ENCODE peak calls at places on chromosomes 6 and 20, in six cellular contexts. Q is HCT116, N is GM23248, J is PC-9, M is hepatocyte, B is GM23338. O is an unnamed sample. For H3K4me1 and H3K9me2, the result is how much of the 10 kb centered on the place peaks cover.

GRCh38 chr6:98325366-98325765 is 509.0 kb upstream of the POU3F2 start:
- DNase-seq in Q (no peak), B (no peak), N (no peak), J (no peak), M (no peak), O (no peak)

GRCh38 chr20:51287628-51288413 is 254.7 kb downstream of the NFATC2 start:
- DNase-seq in M (no peak), J (no peak), N (no peak), Q (no peak), B (no peak), O (no peak)

GRCh38 chr6:34151321-34152041 is 5.6 kb upstream of the GRM4 start:
- DNase-seq in M (peak), J (no peak), Q (no peak), B (peak), N (no peak), O (no peak)

GRCh38 chr6:150928882-150929281 is 63.4 kb downstream of the MTHFD1L start:
- DNase-seq in Q (no peak), N (no peak), B (peak), M (no peak), J (no peak), O (no peak)

GRCh38 chr6:37232430-37233017 is 25.0 kb upstream of the TBC1D22B start:
- DNase-seq in B (no peak), Q (no peak), J (no peak), N (no peak), M (no peak), O (no peak)

GRCh38 chr6:42898891-42899361 is 16.9 kb upstream of the PTCRA start:
- DNase-seq in M (peak), B (peak), Q (peak), N (peak), J (peak), O (peak)

GRCh38 chr6:52013035-52013434 is 74.4 kb downstream of the PKHD1 start:
- DNase-seq in J (no peak), N (peak), Q (no peak), M (no peak), B (no peak), O (no peak)

GRCh38 chr6:33714385-33715040 is 3.0 kb upstream of the UQCC2 start:
- DNase-seq in B (no peak), M (no peak), Q (no peak), N (no peak), J (no peak), O (peak)

GRCh38 chr20:53961527-53961926 is 108.9 kb downstream of the BCAS1 start:
- DNase-seq in M (no peak), B (peak), N (no peak), J (no peak), Q (no peak), O (no peak)

GRCh38 chr6:17091122-17091521 is 10.7 kb upstream of the STMND1 start:
- DNase-seq in B (peak), Q (no peak), J (no peak), M (no peak), N (peak), O (no peak)

GRCh38 chr20:17660667-17661066 is 21.4 kb downstream of the RRBP1 start:
- DNase-seq in M (no peak), B (no peak), J (no peak), Q (no peak), N (no peak), O (no peak)

GRCh38 chr6:90233994-90234393 is 62.6 kb downstream of the BACH2 start:
- DNase-seq in M (no peak), Q (no peak), J (no peak), N (no peak), B (no peak), O (no peak)

GRCh38 chr6:90249458-90249857 is 47.2 kb downstream of the BACH2 start:
- DNase-seq in N (no peak), B (no peak), J (no peak), Q (no peak), M (no peak), O (no peak)

GRCh38 chr6:144683216-144684070 is 398.3 kb downstream of the UTRN start:
- DNase-seq in N (peak), B (no peak), M (no peak), Q (no peak), J (no peak), O (no peak)

GRCh38 chr6:54621285-54621684 is 225.3 kb upstream of the FAM83B start:
- DNase-seq in M (no peak), B (peak), Q (peak), N (peak), J (peak), O (peak)

GRCh38 chr6:340181-340955 is 48.1 kb downstream of the DUSP22 start:
- DNase-seq in N (no peak), B (no peak), Q (no peak), J (no peak), M (no peak), O (no peak)

GRCh38 chr6:15077006-15077405 is 168.9 kb upstream of the JARID2 start:
- DNase-seq in J (no peak), N (peak), Q (no peak), M (no peak), B (no peak), O (no peak)

GRCh38 chr6:39794231-39794630 is 2.1 kb downstream of the DAAM2 start:
- DNase-seq in J (no peak), M (no peak), N (no peak), Q (no peak), B (no peak), O (no peak)

GRCh38 chr6:164266851-164267250 is 852.3 kb downstream of the QKI start:
- DNase-seq in N (no peak), Q (no peak), B (no peak), M (no peak), J (no peak), O (no peak)

GRCh38 chr6:40627316-40627715 is 40.2 kb upstream of the LRFN2 start:
- DNase-seq in N (peak), B (no peak), Q (no peak), M (no peak), J (no peak), O (no peak)

GRCh38 chr6:11043552-11043960 is 549 bp downstream of the ELOVL2 start:
- DNase-seq in M (peak), Q (no peak), B (peak), J (no peak), N (peak), O (no peak)

GRCh38 chr6:168194732-168195565 is 115.9 kb upstream of the FRMD1 start:
- DNase-seq in N (no peak), J (no peak), Q (no peak), B (no peak), M (no peak), O (no peak)

GRCh38 chr6:70551566-70551965 is 15.2 kb upstream of the SDHAF4 start:
- DNase-seq in J (no peak), M (no peak), Q (no peak), B (no peak), N (no peak), O (no peak)

GRCh38 chr6:2536451-2536850 is 214.3 kb downstream of the MYLK4 start:
- DNase-seq in Q (no peak), J (no peak), M (no peak), B (no peak), N (no peak), O (no peak)

GRCh38 chr6:3230275-3231212 is 3.1 kb upstream of the TUBB2B start:
- DNase-seq in B (peak), M (peak), J (no peak), N (peak), Q (no peak), O (no peak)

GRCh38 chr6:72941751-72942150 is 283.5 kb downstream of the KHDC1L start:
- DNase-seq in J (no peak), B (no peak), Q (no peak), N (no peak), M (no peak), O (no peak)

GRCh38 chr6:133128191-133128590 is 113.0 kb upstream of the EYA4 start:
- DNase-seq in B (no peak), N (peak), J (no peak), Q (no peak), M (no peak), O (no peak)

GRCh38 chr20:57164872-57165271 is 101.6 kb downstream of the BMP7 start:
- DNase-seq in Q (no peak), B (no peak), N (no peak), M (no peak), J (no peak), O (no peak)

GRCh38 chr6:107173779-107174178 is 58.5 kb upstream of the BEND3 start:
- DNase-seq in N (peak), M (no peak), Q (no peak), B (no peak), J (no peak), O (no peak)

GRCh38 chr20:48170625-48171024 is 385.3 kb upstream of the SULF2 start:
- DNase-seq in N (no peak), Q (no peak), J (no peak), M (no peak), B (no peak), O (no peak)

GRCh38 chr20:48824830-48825550 is 2.8 kb downstream of the PREX1 start:
- DNase-seq in N (no peak), Q (no peak), J (no peak), B (no peak), M (no peak), O (no peak)

GRCh38 chr6:41200296-41200900 is 551 bp downstream of the TREML2 start:
- DNase-seq in Q (no peak), N (peak), B (peak), J (no peak), M (no peak), O (no peak)

GRCh38 chr6:167855825-167856425 is 29.2 kb downstream of the AFDN start:
- DNase-seq in J (no peak), M (peak), N (peak), B (no peak), Q (peak), O (no peak)

GRCh38 chr6:8075185-8075584 is 11.0 kb upstream of the BLOC1S5 start:
- DNase-seq in N (no peak), J (no peak), B (no peak), Q (no peak), M (no peak), O (no peak)

GRCh38 chr6:22024973-22025467 is 271.8 kb downstream of the PRL start:
- DNase-seq in M (no peak), B (no peak), N (no peak), Q (no peak), J (no peak), O (no peak)

GRCh38 chr6:99145738-99146137 is 198.0 kb upstream of the FBXL4 start:
- DNase-seq in M (no peak), Q (no peak), J (no peak), B (no peak), N (no peak), O (no peak)

GRCh38 chr6:36276581-36277536 is 7.0 kb downstream of the PNPLA1 start:
- DNase-seq in Q (no peak), J (no peak), M (no peak), B (no peak), N (no peak), O (no peak)

GRCh38 chr6:165820407-165820806 is 157.4 kb upstream of the PDE10A start:
- DNase-seq in M (no peak), B (peak), Q (no peak), J (no peak), N (no peak), O (no peak)

GRCh38 chr6:125201961-125202729 is 48.6 kb downstream of the TPD52L1 start:
- DNase-seq in J (peak), B (no peak), M (peak), Q (peak), N (peak), O (no peak)
- H3K4me1 ChIP-seq in J (half or more), B (under half), M (under half), Q (half or more), N (under half), O (under half)

GRCh38 chr6:155765275-155766194 is 309.9 kb upstream of the NOX3 start:
- DNase-seq in B (no peak), N (peak), M (no peak), J (no peak), Q (no peak), O (no peak)
- H3K4me2 ChIP-seq in B (no peak), N (peak), M (no peak), J (no peak), Q (no peak), O (no peak)

GRCh38 chr6:169963581-169964297 is 212.3 kb downstream of the ERMARD start:
- DNase-seq in J (no peak), M (no peak), B (no peak), N (no peak), Q (no peak), O (no peak)
- H3K9me2 ChIP-seq in J (under half), M (under half), B (under half), N (under half), Q (under half), O (under half)

GRCh38 chr20:8811801-8812594 is 256.9 kb upstream of the PLCB4 start:
- DNase-seq in B (peak), M (no peak), N (no peak), Q (no peak), J (no peak), O (no peak)

GRCh38 chr20:8807480-8808179 is 261.3 kb upstream of the PLCB4 start:
- DNase-seq in B (no peak), M (no peak), J (no peak), N (no peak), Q (no peak), O (no peak)

GRCh38 chr20:8808180-8808535 is 260.7 kb upstream of the PLCB4 start:
- DNase-seq in N (no peak), B (no peak), M (no peak), J (no peak), Q (no peak), O (no peak)

GRCh38 chr20:8805737-8806442 is 263.0 kb upstream of the PLCB4 start:
- DNase-seq in Q (no peak), B (no peak), M (no peak), J (no peak), N (no peak), O (no peak)

GRCh38 chr20:8809107-8809953 is 259.6 kb upstream of the PLCB4 start:
- DNase-seq in N (no peak), B (peak), Q (no peak), J (no peak), M (no peak), O (no peak)
- H3K4me1 ChIP-seq in N (under half), B (half or more), Q (under half), J (under half), M (under half), O (under half)

GRCh38 chr20:32571566-32571965 is 13.6 kb downstream of the NOL4L start:
- DNase-seq in B (no peak), M (no peak), J (no peak), Q (no peak), N (no peak), O (no peak)

GRCh38 chr20:32573167-32573851 is 11.8 kb downstream of the NOL4L start:
- DNase-seq in M (no peak), B (no peak), Q (no peak), N (no peak), J (no peak), O (no peak)

GRCh38 chr20:32574296-32575226 is 10.6 kb downstream of the NOL4L start:
- DNase-seq in N (peak), Q (no peak), J (peak), M (peak), B (peak), O (no peak)

GRCh38 chr20:32570401-32571190 is 14.5 kb downstream of the NOL4L start:
- DNase-seq in J (peak), B (peak), M (no peak), Q (no peak), N (peak), O (no peak)

DNA sequence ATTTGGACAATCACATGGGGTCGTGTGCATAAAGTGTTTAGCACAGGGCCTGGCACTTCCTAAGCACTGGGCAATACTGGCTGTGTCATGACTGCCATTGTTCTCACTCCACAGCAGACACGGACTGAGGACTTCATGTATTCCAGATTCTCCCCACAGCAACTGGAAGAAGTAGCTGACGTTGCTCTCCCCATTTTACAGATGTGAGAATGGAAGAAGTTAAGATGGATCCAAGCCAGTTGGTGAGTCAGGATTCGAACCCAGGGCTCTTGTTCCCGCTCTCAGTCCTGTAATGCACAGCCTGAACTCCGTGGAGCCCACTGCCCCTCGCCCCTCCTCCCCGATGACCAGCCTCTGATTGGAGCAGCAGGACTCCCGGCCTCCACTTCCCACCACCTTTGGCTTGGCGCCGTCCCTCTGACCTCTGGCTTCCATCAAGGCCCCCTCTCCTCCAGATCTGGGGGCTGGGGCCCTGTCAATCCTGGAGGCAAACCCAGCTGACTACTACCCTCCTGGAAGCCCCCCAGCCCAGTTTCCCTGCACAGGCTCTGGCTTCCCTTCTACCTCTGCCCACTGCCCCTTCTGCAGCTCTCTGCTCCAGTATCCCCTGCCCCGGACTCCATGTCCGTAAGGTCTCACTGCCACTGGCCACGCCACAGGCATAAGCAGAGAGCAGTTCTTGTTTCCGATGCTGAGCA is 12.7 kb downstream of the NOL4L start:
- DNase-seq in B (no peak), J (no peak), Q (no peak), N (no peak), M (no peak), O (no peak)
- H3K4me2 ChIP-seq in B (no peak), J (no peak), Q (no peak), N (no peak), M (no peak), O (no peak)

GRCh38 chr6:129719692-129720091 is 9.7 kb upstream of the ARHGAP18 start:
- DNase-seq in N (peak), M (no peak), Q (no peak), B (no peak), J (no peak), O (no peak)
- H3K9me2 ChIP-seq in N (under half), M (under half), Q (under half), B (under half), J (under half), O (under half)

O was measured in Karpas-422.